ENCODE peak calls at places on chromosomes 3 and 15, in seven cellular contexts. One of them, this sample, is unnamed.

GRCh38 chr15:33871911-33872760 is 96.2 kb upstream of the CHRM5 start:
- DNase-seq in effector CD4-positive, alpha-beta T cell: no peak
- DNase-seq in H4: no peak
- DNase-seq in dermis microvascular lymphatic vessel endothelial cell: no peak
- DNase-seq in stimulated activated CD8-positive, alpha-beta memory T cell treated with anti-CD3 and anti-CD28 coated beads, Interleukin-15, amount 100 ng/mL, for 48 hours: no peak
- DNase-seq in HCT116: no peak
- DNase-seq in T-cell: no peak
- DNase-seq in this sample: no peak

GRCh38 chr3:125054436-125055164 is 1.2 kb downstream of the HEG1 start:
- DNase-seq in HCT116: no peak
- DNase-seq in H4: peak
- DNase-seq in dermis microvascular lymphatic vessel endothelial cell: peak
- DNase-seq in stimulated activated CD8-positive, alpha-beta memory T cell treated with anti-CD3 and anti-CD28 coated beads, Interleukin-15, amount 100 ng/mL, for 48 hours: no peak
- DNase-seq in effector CD4-positive, alpha-beta T cell: no peak
- DNase-seq in T-cell: peak
- DNase-seq in this sample: peak

GRCh38 chr15:63338170-63338569 is 43.5 kb downstream of the CA12 start:
- DNase-seq in stimulated activated CD8-positive, alpha-beta memory T cell treated with anti-CD3 and anti-CD28 coated beads, Interleukin-15, amount 100 ng/mL, for 48 hours: no peak
- DNase-seq in H4: no peak
- DNase-seq in dermis microvascular lymphatic vessel endothelial cell: no peak
- DNase-seq in HCT116: no peak
- DNase-seq in effector CD4-positive, alpha-beta T cell: no peak
- DNase-seq in T-cell: no peak
- DNase-seq in this sample: no peak

GRCh38 chr3:78268716-78269668 is 1229.1 kb downstream of the ROBO2 start:
- DNase-seq in effector CD4-positive, alpha-beta T cell: no peak
- DNase-seq in T-cell: no peak
- DNase-seq in stimulated activated CD8-positive, alpha-beta memory T cell treated with anti-CD3 and anti-CD28 coated beads, Interleukin-15, amount 100 ng/mL, for 48 hours: no peak
- DNase-seq in dermis microvascular lymphatic vessel endothelial cell: no peak
- DNase-seq in HCT116: no peak
- DNase-seq in H4: no peak
- DNase-seq in this sample: no peak

GRCh38 chr15:63858881-63859280 is 25.1 kb upstream of the HERC1 start:
- DNase-seq in H4: no peak
- DNase-seq in effector CD4-positive, alpha-beta T cell: no peak
- DNase-seq in T-cell: peak
- DNase-seq in stimulated activated CD8-positive, alpha-beta memory T cell treated with anti-CD3 and anti-CD28 coated beads, Interleukin-15, amount 100 ng/mL, for 48 hours: no peak
- DNase-seq in HCT116: no peak
- DNase-seq in dermis microvascular lymphatic vessel endothelial cell: peak
- DNase-seq in this sample: peak

GRCh38 chr3:62246985-62247384 is 126.4 kb downstream of the FEZF2 start:
- DNase-seq in stimulated activated CD8-positive, alpha-beta memory T cell treated with anti-CD3 and anti-CD28 coated beads, Interleukin-15, amount 100 ng/mL, for 48 hours: no peak
- DNase-seq in H4: no peak
- DNase-seq in effector CD4-positive, alpha-beta T cell: no peak
- DNase-seq in dermis microvascular lymphatic vessel endothelial cell: no peak
- DNase-seq in HCT116: no peak
- DNase-seq in T-cell: no peak
- DNase-seq in this sample: no peak

GRCh38 chr3:144053121-144053520 is 81.5 kb downstream of the DIPK2A start:
- DNase-seq in effector CD4-positive, alpha-beta T cell: no peak
- DNase-seq in H4: peak
- DNase-seq in T-cell: no peak
- DNase-seq in stimulated activated CD8-positive, alpha-beta memory T cell treated with anti-CD3 and anti-CD28 coated beads, Interleukin-15, amount 100 ng/mL, for 48 hours: no peak
- DNase-seq in HCT116: no peak
- DNase-seq in dermis microvascular lymphatic vessel endothelial cell: no peak
- DNase-seq in this sample: no peak

GRCh38 chr15:61051570-61052031 is 177.5 kb downstream of the RORA start:
- DNase-seq in effector CD4-positive, alpha-beta T cell: no peak
- DNase-seq in dermis microvascular lymphatic vessel endothelial cell: peak
- DNase-seq in T-cell: no peak
- DNase-seq in HCT116: no peak
- DNase-seq in stimulated activated CD8-positive, alpha-beta memory T cell treated with anti-CD3 and anti-CD28 coated beads, Interleukin-15, amount 100 ng/mL, for 48 hours: no peak
- DNase-seq in H4: peak
- DNase-seq in this sample: no peak

GRCh38 chr15:34336333-34336732 is 1.2 kb downstream of the SLC12A6 start:
- DNase-seq in dermis microvascular lymphatic vessel endothelial cell: no peak
- DNase-seq in T-cell: no peak
- DNase-seq in H4: no peak
- DNase-seq in stimulated activated CD8-positive, alpha-beta memory T cell treated with anti-CD3 and anti-CD28 coated beads, Interleukin-15, amount 100 ng/mL, for 48 hours: no peak
- DNase-seq in HCT116: no peak
- DNase-seq in effector CD4-positive, alpha-beta T cell: no peak
- DNase-seq in this sample: no peak

GRCh38 chr3:119643528-119643927 is 16.9 kb downstream of the POPDC2 start:
- DNase-seq in HCT116: peak
- DNase-seq in stimulated activated CD8-positive, alpha-beta memory T cell treated with anti-CD3 and anti-CD28 coated beads, Interleukin-15, amount 100 ng/mL, for 48 hours: no peak
- DNase-seq in dermis microvascular lymphatic vessel endothelial cell: peak
- DNase-seq in T-cell: no peak
- DNase-seq in H4: no peak
- DNase-seq in effector CD4-positive, alpha-beta T cell: no peak
- DNase-seq in this sample: no peak

GRCh38 chr15:62782100-62782791 is 260.3 kb upstream of the TPM1 start:
- DNase-seq in H4: peak
- DNase-seq in T-cell: no peak
- DNase-seq in stimulated activated CD8-positive, alpha-beta memory T cell treated with anti-CD3 and anti-CD28 coated beads, Interleukin-15, amount 100 ng/mL, for 48 hours: no peak
- DNase-seq in HCT116: peak
- DNase-seq in effector CD4-positive, alpha-beta T cell: no peak
- DNase-seq in dermis microvascular lymphatic vessel endothelial cell: peak
- DNase-seq in this sample: no peak

GRCh38 chr3:143763568-143764162 is 84.6 kb downstream of the SLC9A9 start:
- DNase-seq in dermis microvascular lymphatic vessel endothelial cell: peak
- DNase-seq in HCT116: no peak
- DNase-seq in stimulated activated CD8-positive, alpha-beta memory T cell treated with anti-CD3 and anti-CD28 coated beads, Interleukin-15, amount 100 ng/mL, for 48 hours: no peak
- DNase-seq in H4: no peak
- DNase-seq in effector CD4-positive, alpha-beta T cell: no peak
- DNase-seq in T-cell: no peak
- DNase-seq in this sample: peak

GRCh38 chr3:53056442-53056841 is 10.6 kb upstream of the SFMBT1 start:
- DNase-seq in effector CD4-positive, alpha-beta T cell: no peak
- DNase-seq in T-cell: no peak
- DNase-seq in stimulated activated CD8-positive, alpha-beta memory T cell treated with anti-CD3 and anti-CD28 coated beads, Interleukin-15, amount 100 ng/mL, for 48 hours: no peak
- DNase-seq in H4: no peak
- DNase-seq in HCT116: no peak
- DNase-seq in dermis microvascular lymphatic vessel endothelial cell: peak
- DNase-seq in this sample: no peak